ENCODE peak calls at places on chromosomes 13 and 19, in four cellular contexts. Y is GM12878, J is GM23338, R is HepG2. B is an unnamed sample.

GRCh38 chr19:41354343-41354974 is 737 bp upstream of the TGFB1 start:
- DNase-seq in Y (no peak), J (no peak), R (no peak), B (no peak)

GRCh38 chr19:50492303-50493052 is 15.8 kb upstream of the GARIN5A start:
- DNase-seq in Y (no peak), J (no peak), R (no peak), B (peak; percentile 50)

GRCh38 chr13:98195054-98195791 is 18.2 kb upstream of the RNF113B start:
- DNase-seq in Y (no peak), J (no peak), R (no peak), B (no peak)

GRCh38 chr13:84433024-84433423 is 550.8 kb upstream of the SLITRK1 start:
- DNase-seq in Y (no peak), J (no peak), R (no peak), B (no peak)

GRCh38 chr13:45108716-45109706 is 11.3 kb upstream of the GTF2F2 start:
- DNase-seq in Y (peak; percentile 33), J (peak; percentile 77), R (no peak), B (peak; percentile 17)

GRCh38 chr19:2602391-2603181 is 99.9 kb downstream of the GNG7 start:
- DNase-seq in Y (no peak), J (peak; percentile 84), R (no peak), B (no peak)

GRCh38 chr19:53953383-53953782 is 9.4 kb upstream of the CACNG8 start:
- DNase-seq in Y (no peak), J (no peak), R (no peak), B (no peak)

GRCh38 chr19:56117376-56117884 is 3.7 kb downstream of the ZNF787 start:
- DNase-seq in Y (no peak), J (no peak), R (no peak), B (no peak)

GRCh38 chr13:43307921-43308433 is 284.6 kb downstream of the DNAJC15 start:
- DNase-seq in Y (peak; percentile 68), J (no peak), R (peak; percentile 86), B (peak; percentile 4)

GRCh38 chr19:28899703-28900102 is 313.2 kb downstream of the UQCRFS1 start:
- DNase-seq in Y (no peak), J (no peak), R (no peak), B (no peak)

GRCh38 chr13:80830431-80830830 is 489.5 kb upstream of the SPRY2 start:
- DNase-seq in Y (no peak), J (no peak), R (no peak), B (no peak)

GRCh38 chr13:26183416-26183815 is 38.7 kb downstream of the RNF6 start:
- DNase-seq in Y (no peak), J (no peak), R (no peak), B (no peak)

GRCh38 chr13:80473695-80474094 is 132.8 kb upstream of the SPRY2 start:
- DNase-seq in Y (no peak), J (no peak), R (peak; percentile 28), B (no peak)

GRCh38 chr19:17385878-17386611 is 8.0 kb downstream of the CCDC194 start:
- DNase-seq in Y (no peak), J (peak; percentile 92), R (peak; percentile 41), B (peak; percentile 78)

GRCh38 chr13:113951246-113951999 is 22.5 kb downstream of the C13orf46 start:
- DNase-seq in Y (no peak), J (peak; percentile 79), R (peak; percentile 23), B (peak; percentile 84)

GRCh38 chr19:927044-927706 is 1.3 kb downstream of the ARID3A start:
- DNase-seq in Y (no peak), J (peak; percentile 73), R (peak; percentile 85), B (peak; percentile 64)

GRCh38 chr13:111296417-111296816 is 24.0 kb upstream of the TEX29 start:
- DNase-seq in Y (no peak), J (no peak), R (no peak), B (no peak)

GRCh38 chr19:46748325-46749109 is 2.3 kb upstream of the STRN4 start:
- DNase-seq in Y (no peak), J (peak; percentile 96), R (peak; percentile 54), B (peak; percentile 59)

GRCh38 chr19:31962565-31962996 is 382.8 kb upstream of the ZNF507 start:
- DNase-seq in Y (no peak), J (no peak), R (peak; percentile 81), B (no peak)

GRCh38 chr19:2477141-2477710 is 1.3 kb downstream of the GADD45B start:
- DNase-seq in Y (no peak), J (no peak), R (no peak), B (no peak)

GRCh38 chr13:100022798-100023197 is 41.2 kb downstream of the ZIC2 start:
- DNase-seq in Y (no peak), J (no peak), R (no peak), B (no peak)

GRCh38 chr13:83065136-83065535 is 817.1 kb downstream of the SLITRK1 start:
- DNase-seq in Y (no peak), J (no peak), R (no peak), B (no peak)

GRCh38 chr13:110388141-110388943 is 81.3 kb downstream of the COL4A2 start:
- DNase-seq in Y (no peak), J (peak; percentile 33), R (no peak), B (no peak)

GRCh38 chr13:29958476-29958875 is 108.1 kb upstream of the UBL3 start:
- DNase-seq in Y (no peak), J (no peak), R (no peak), B (no peak)

GRCh38 chr19:28475525-28475924 is 737.4 kb downstream of the UQCRFS1 start:
- DNase-seq in Y (no peak), J (no peak), R (no peak), B (no peak)

GRCh38 chr13:99893567-99893966 is 78.0 kb downstream of the ZIC5 start:
- DNase-seq in Y (no peak), J (no peak), R (no peak), B (no peak)

GRCh38 chr19:46659151-46660007 is 1.6 kb downstream of the DACT3 start:
- DNase-seq in Y (no peak), J (peak; percentile 78), R (no peak), B (peak; percentile 92)

GRCh38 chr13:44128522-44128921 is 245.1 kb upstream of the SERP2 start:
- DNase-seq in Y (no peak), J (no peak), R (no peak), B (no peak)

GRCh38 chr13:97222934-97223710 is 989 bp downstream of the MBNL2 start:
- DNase-seq in Y (no peak), J (peak; percentile 49), R (no peak), B (no peak)

DNA sequence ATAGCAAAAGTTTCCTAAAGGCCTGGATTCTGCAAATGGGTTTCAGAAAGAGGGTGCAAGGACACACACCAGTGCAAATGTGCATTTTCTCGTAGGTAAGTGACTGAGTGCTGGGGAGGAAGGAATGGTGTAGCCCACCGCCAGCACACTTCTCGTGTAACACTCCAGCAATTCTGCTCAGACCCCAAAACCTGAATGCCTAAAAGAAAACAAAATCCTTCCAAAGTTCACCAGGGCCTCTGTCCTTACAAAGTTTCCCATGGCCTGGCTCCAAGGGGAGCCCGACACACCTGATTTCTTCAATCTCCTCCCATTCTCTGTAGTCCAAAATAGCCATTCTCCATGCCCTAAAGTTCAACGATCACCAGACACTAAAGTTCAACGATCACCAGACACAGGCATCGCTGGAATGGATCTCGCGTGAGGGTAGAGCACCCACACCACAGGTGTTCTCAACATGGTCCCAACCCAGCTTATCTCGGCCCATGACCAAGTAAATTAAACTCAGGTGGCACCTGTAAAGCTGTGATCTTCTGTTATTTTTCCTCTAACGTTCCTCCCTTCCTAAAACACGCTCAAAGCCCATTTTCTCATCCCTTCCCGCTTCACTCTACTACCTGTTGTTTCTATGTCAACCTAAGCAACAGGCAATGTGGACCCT is 46.0 kb downstream of the ABCC4 start:
- DNase-seq in Y (no peak), J (no peak), R (no peak), B (no peak)
- H3K27ac ChIP-seq in Y (no peak overlapping the region), J (no peak overlapping the region), R (no peak overlapping the region), B (no peak overlapping the region)

DNA sequence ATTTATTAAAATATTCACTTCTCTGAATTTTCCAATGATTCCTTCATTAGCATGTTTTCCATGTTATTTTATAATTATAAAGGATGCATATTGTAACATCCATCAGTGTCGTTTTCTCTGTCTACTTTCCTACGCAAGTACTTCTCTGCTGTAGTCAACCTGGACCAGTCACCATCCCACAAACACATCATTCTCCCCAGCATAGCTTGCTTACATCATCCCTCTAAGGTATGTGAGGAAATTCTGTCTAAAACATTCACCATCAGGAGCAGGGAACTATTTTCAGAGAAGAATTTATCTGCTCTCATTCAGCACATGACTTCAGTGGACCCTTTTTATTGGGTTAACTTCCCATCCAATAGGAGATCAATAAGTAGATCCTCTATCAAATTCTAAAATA is 806.1 kb upstream of the ARGLU1 start:
- DNase-seq in Y (no peak), J (no peak), R (no peak), B (no peak)
- TF ChIP-seq CREB1 in Y (no peak), J (no peak), R (no peak), B (no peak)

GRCh38 chr19:6038634-6039405 is 60.9 kb upstream of the RANBP3 start:
- DNase-seq in Y (peak; percentile 82), J (no peak), R (no peak), B (no peak)
- TF ChIP-seq JUNB in Y (peak; percentile 80), J (no peak), R (no peak), B (no peak)

DNA sequence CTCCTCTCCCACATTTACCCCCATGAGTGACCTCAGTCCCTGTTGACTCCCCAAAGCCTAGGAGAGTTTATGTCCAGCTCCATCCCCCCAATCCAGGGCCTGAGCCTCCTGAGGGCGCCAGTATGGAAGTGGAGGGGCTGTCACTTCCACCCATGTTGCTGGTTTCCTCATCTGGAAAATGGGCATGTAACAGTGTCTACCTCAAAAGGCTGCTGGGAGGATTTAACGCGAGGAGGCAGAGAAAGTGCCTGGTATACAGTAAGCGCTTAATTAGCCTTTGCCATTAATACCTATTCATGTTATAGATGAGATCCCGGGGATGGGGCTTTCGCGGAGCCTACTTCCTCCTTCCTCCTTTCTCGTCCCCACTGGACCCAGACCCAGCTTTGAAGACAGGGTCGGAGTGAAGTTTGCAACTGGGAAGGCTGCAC is 477 bp downstream of the TYK2 start:
- DNase-seq in Y (no peak), J (no peak), R (no peak), B (no peak)
- H3K27ac ChIP-seq in Y (peak overlapping the region; percentile 87), J (no peak overlapping the region), R (peak overlapping the region; percentile 59), B (peak overlapping the region; percentile 71)

GRCh38 chr19:6652214-6653094 is 17.5 kb downstream of the TNFSF14 start:
- DNase-seq in Y (no peak), J (no peak), R (no peak), B (peak; percentile 39)

GRCh38 chr19:6649189-6649588 is 20.8 kb downstream of the TNFSF14 start:
- DNase-seq in Y (no peak), J (no peak), R (no peak), B (no peak)

GRCh38 chr19:6654347-6655310 is 15.3 kb downstream of the TNFSF14 start:
- DNase-seq in Y (no peak), J (no peak), R (no peak), B (no peak)
- TF ChIP-seq CREB1 in Y (no peak), J (no peak), R (no peak), B (no peak)

GRCh38 chr13:41049480-41049879 is 11.8 kb upstream of the WBP4 start:
- DNase-seq in Y (no peak), J (no peak), R (no peak), B (no peak)
- TF ChIP-seq JUNB in Y (no peak), J (no peak), R (no peak), B (no peak)

GRCh38 chr13:36619535-36619934 is 54.3 kb upstream of the SERTM1 start:
- DNase-seq in Y (no peak), J (no peak), R (no peak), B (no peak)
- H3K27ac ChIP-seq in Y (no peak overlapping the region), J (no peak overlapping the region), R (no peak overlapping the region), B (no peak overlapping the region)

GRCh38 chr13:19633340-19634128 is at the start of gene MPHOSPH8:
- DNase-seq in Y (peak; percentile 84), J (peak; percentile 97), R (peak; percentile 88), B (peak; percentile 94)

GRCh38 chr13:19632915-19633339 is 532 bp upstream of the MPHOSPH8 start:
- DNase-seq in Y (no peak), J (no peak), R (no peak), B (no peak)

GRCh38 chr13:19634129-19634740 is 776 bp downstream of the MPHOSPH8 start:
- DNase-seq in Y (no peak), J (peak; percentile 17), R (peak; percentile 18), B (no peak)
- TF ChIP-seq CREB1 in Y (no peak), J (no peak), R (no peak), B (no peak)